ENCODE peak calls at places on chromosome 18, in eight cellular contexts. D is astrocyte of the cerebellum; X is epithelial cell of esophagus; Q is nucleus accumbens; P is HT1080; I is activated CD8-positive, alpha-beta memory T cell treated with anti-CD3 and anti-CD28 coated beads for 1 hour; G is ACHN; R is astrocyte of the spinal cord. N is an unnamed sample.
A peak's percentile ranks its signal among the peaks of the same experiment; 100 is the strongest.

GRCh38 chr18:12839526-12840196 is 44.4 kb downstream of the PTPN2 start:
- DNase-seq in Q (no peak), D (no peak), G (no peak), P (peak; percentile 11), I (no peak), R (peak; percentile 29), X (peak; percentile 49), N (no peak)

GRCh38 chr18:35088931-35089330 is 47.7 kb downstream of the MAPRE2 start:
- DNase-seq in P (peak; percentile 12), G (no peak), I (no peak), D (no peak), X (no peak), Q (no peak), R (no peak), N (no peak)

GRCh38 chr18:46891742-46892214 is 25.5 kb downstream of the PIAS2 start:
- DNase-seq in X (no peak), R (no peak), D (no peak), P (no peak), I (no peak), Q (no peak), G (no peak), N (no peak)

GRCh38 chr18:8952796-8953760 is 149.4 kb upstream of the NDUFV2 start:
- DNase-seq in X (peak; percentile 78), G (no peak), I (no peak), D (no peak), P (no peak), Q (no peak), R (peak; percentile 65), N (no peak)

GRCh38 chr18:33440384-33441043 is at the start of gene CCDC178:
- DNase-seq in Q (peak; percentile 32), X (no peak), I (no peak), G (peak; percentile 9), R (peak; percentile 26), D (no peak), P (no peak), N (no peak)

GRCh38 chr18:62432176-62432575 is 90.6 kb upstream of the ZCCHC2 start:
- DNase-seq in Q (no peak), D (no peak), G (no peak), X (no peak), R (no peak), P (no peak), I (no peak), N (no peak)

GRCh38 chr18:44786697-44787096 is 106.0 kb downstream of the SETBP1 start:
- DNase-seq in G (no peak), I (no peak), X (no peak), R (no peak), Q (no peak), P (no peak), D (no peak), N (no peak)

GRCh38 chr18:6504605-6505510 is 90.1 kb upstream of the L3MBTL4 start:
- DNase-seq in D (no peak), X (no peak), I (no peak), P (no peak), Q (no peak), R (no peak), G (no peak), N (no peak)